ENCODE peak calls at places on chromosomes 4 and X, in nine cellular contexts. J is GM23248; Z is CD8-positive, alpha-beta T cell; L is brain microvascular endothelial cell; U is psoas muscle; V is stomach; K is heart left ventricle; I is Karpas-422; B is IMR-90. P is an unnamed sample. For H3K36me3, the result is how much of the 10 kb centered on the place peaks cover.

GRCh38 chr4:1053080-1053661 is 41.7 kb downstream of the FGFRL1 start:
- DNase-seq in J (peak), L (no peak), U (no peak), V (peak), K (no peak), Z (no peak), B (peak), I (no peak), P (no peak)

GRCh38 chr4:93480452-93480851 is 348.1 kb upstream of the ATOH1 start:
- DNase-seq in B (no peak), K (no peak), V (no peak), I (no peak), U (no peak), Z (no peak), L (no peak), J (no peak), P (no peak)

GRCh38 chrX:67614006-67614405 is 70.2 kb downstream of the AR start:
- DNase-seq in I (no peak), L (peak), K (no peak), J (no peak), U (no peak), B (no peak), V (no peak), Z (no peak), P (no peak)

GRCh38 chr4:83516042-83516772 is 19.7 kb upstream of the GPAT3 start:
- DNase-seq in I (no peak), V (no peak), U (peak), L (peak), J (peak), Z (no peak), B (peak), K (no peak), P (no peak)

GRCh38 chrX:11267311-11267910 is 25.8 kb upstream of the AMELX start:
- DNase-seq in L (no peak), Z (no peak), I (no peak), J (peak), K (no peak), V (no peak), B (no peak), U (no peak), P (no peak)

GRCh38 chr4:68342139-68342538 is 7.8 kb downstream of the YTHDC1 start:
- DNase-seq in V (no peak), I (no peak), B (peak), K (no peak), J (peak), L (peak), U (no peak), Z (no peak), P (no peak)

GRCh38 chrX:118418811-118419251 is 72.9 kb downstream of the WDR44 start:
- DNase-seq in J (no peak), Z (no peak), I (no peak), V (no peak), L (no peak), K (no peak), B (no peak), U (no peak), P (no peak)

GRCh38 chr4:88792268-88792781 is 94.7 kb upstream of the NAP1L5 start:
- DNase-seq in Z (no peak), I (no peak), K (no peak), B (peak), U (no peak), J (peak), L (peak), V (no peak), P (no peak)

GRCh38 chrX:153625271-153626024 is 21.6 kb upstream of the DUSP9 start:
- DNase-seq in B (no peak), I (no peak), K (no peak), L (no peak), V (no peak), U (no peak), Z (no peak), J (no peak), P (no peak)

GRCh38 chrX:112818114-112819012 is 22.3 kb downstream of the AMOT start:
- DNase-seq in U (no peak), K (peak), L (no peak), B (no peak), I (no peak), Z (no peak), V (no peak), J (no peak), P (no peak)

GRCh38 chr4:47061435-47061834 is 30.1 kb downstream of the GABRB1 start:
- DNase-seq in K (no peak), I (no peak), V (no peak), L (peak), Z (no peak), B (peak), J (no peak), U (no peak), P (no peak)

GRCh38 chrX:33307954-33308353 is 96.6 kb upstream of the DMD start:
- DNase-seq in I (no peak), L (peak), U (no peak), V (no peak), J (no peak), K (no peak), Z (no peak), B (peak), P (no peak)

GRCh38 chrX:136495043-136495442 is 2.3 kb upstream of the HTATSF1 start:
- DNase-seq in I (peak), Z (no peak), V (no peak), B (no peak), J (no peak), L (no peak), U (no peak), K (no peak), P (no peak)

GRCh38 chrX:118228041-118228440 is 111.4 kb upstream of the KLHL13 start:
- DNase-seq in K (no peak), J (peak), V (no peak), L (peak), Z (no peak), U (no peak), I (no peak), B (peak), P (no peak)

GRCh38 chrX:151754042-151754419 is 19.5 kb downstream of the CNGA2 start:
- DNase-seq in J (peak), L (peak), B (peak), I (no peak), V (no peak), U (peak), K (no peak), Z (no peak), P (no peak)

GRCh38 chr4:70945046-70945445 is 42.9 kb downstream of the MOB1B start:
- DNase-seq in K (no peak), J (no peak), Z (no peak), U (no peak), I (peak), B (peak), V (no peak), L (no peak), P (peak)

GRCh38 chr4:118823471-118823870 is 12.5 kb downstream of the SEC24D start:
- DNase-seq in K (no peak), I (no peak), J (no peak), L (no peak), Z (no peak), B (no peak), U (no peak), V (peak), P (no peak)

DNA sequence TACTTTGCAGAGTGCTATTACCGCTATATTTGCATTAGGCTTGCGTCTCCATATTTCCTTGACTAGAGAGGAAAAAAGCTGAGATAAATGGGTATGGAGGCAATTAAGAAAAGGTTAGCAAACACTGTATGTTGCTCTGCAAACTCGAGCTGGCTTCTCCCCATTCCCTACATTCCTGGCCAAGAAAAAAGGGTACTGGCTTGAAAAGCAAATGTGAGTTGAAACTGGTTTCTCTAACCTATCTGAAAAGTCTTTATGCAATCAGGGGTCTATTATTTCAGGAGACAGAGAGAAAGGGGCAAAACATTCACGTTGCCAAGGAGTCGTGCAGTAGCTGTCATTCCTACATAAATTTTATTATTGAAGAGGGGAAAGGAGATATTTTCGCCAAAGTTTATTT is 2.1 kb downstream of the TMEM47 start:
- DNase-seq in I (no peak), J (peak), Z (no peak), V (no peak), K (no peak), B (no peak), U (no peak), L (no peak), P (no peak)
- H3K27ac ChIP-seq in I (no peak), J (peak), Z (no peak), V (no peak), K (peak), B (peak), U (peak), L (peak), P (no peak)

DNA sequence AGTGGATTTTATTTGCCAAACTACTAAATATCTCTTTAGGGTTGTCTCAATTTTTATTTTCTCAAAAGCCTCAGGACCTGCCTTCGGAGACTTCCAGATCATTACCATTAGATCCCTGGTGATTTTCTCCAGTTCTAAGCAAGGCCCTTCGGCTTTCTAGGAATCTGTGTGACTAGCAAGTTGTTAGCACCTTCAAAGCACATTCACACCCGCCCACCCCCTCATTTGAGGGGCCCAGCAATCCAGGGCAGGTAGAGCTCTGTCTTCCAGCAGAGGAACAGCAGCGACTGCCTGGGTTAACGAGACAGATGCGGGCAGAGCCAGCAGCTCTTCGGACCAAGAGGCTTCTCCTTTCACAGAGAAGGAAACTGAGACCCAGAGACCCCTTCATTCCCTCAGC is 2.0 kb downstream of the WDR1 start:
- DNase-seq in Z (no peak), I (no peak), J (no peak), L (no peak), K (no peak), B (no peak), V (no peak), U (no peak), P (no peak)
- H3K36me3 ChIP-seq in Z (half or more), I (under half), J (under half), L (half or more), K (half or more), B (half or more), V (half or more), U (under half), P (half or more)

GRCh38 chr4:176883108-176883550 is 90.4 kb upstream of the VEGFC start:
- DNase-seq in V (no peak), L (peak), Z (no peak), I (no peak), K (no peak), B (peak), J (peak), U (no peak), P (no peak)
- H3K27ac ChIP-seq in V (no peak), L (peak), Z (no peak), I (no peak), K (no peak), B (peak), J (peak), U (no peak), P (no peak)

GRCh38 chr4:153520227-153520626 is 54.1 kb downstream of the TMEM131L start:
- DNase-seq in K (no peak), V (no peak), J (no peak), L (no peak), Z (no peak), B (no peak), I (no peak), U (no peak), P (no peak)

GRCh38 chr4:153522800-153523089 is 56.6 kb downstream of the TMEM131L start:
- DNase-seq in L (no peak), J (no peak), U (no peak), Z (peak), I (no peak), K (no peak), V (no peak), B (no peak), P (peak)

GRCh38 chr4:153520871-153521329 is 54.7 kb downstream of the TMEM131L start:
- DNase-seq in V (no peak), Z (no peak), B (no peak), J (no peak), L (no peak), U (no peak), I (no peak), K (no peak), P (no peak)

GRCh38 chr4:153521995-153522799 is 56.0 kb downstream of the TMEM131L start:
- DNase-seq in L (no peak), K (no peak), V (no peak), B (no peak), Z (peak), J (no peak), U (no peak), I (no peak), P (peak)

DNA sequence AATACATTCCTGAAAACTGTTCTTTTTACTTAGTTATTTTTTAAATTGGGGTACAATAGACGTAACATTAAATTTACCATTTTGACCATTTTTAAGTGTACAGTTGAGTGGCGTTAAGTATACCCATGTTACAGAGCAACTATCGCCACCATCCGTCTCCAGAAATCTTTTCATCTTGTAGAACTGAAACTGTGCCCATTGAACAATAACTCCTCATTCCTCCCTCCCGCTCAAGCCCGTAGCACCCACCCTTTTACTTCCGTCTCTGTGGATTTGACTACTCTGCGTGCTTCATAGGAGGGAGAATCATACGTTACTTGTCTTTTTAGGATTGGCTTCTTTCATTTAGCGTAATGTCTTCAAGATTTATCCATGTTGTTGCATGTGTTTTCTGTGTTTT is 55.3 kb downstream of the TMEM131L start:
- DNase-seq in B (no peak), V (no peak), Z (no peak), L (no peak), K (no peak), U (no peak), I (peak), J (no peak), P (peak)
- H3K36me3 ChIP-seq in B (under half), V (under half), Z (under half), L (under half), K (under half), U (under half), I (under half), J (under half), P (half or more)

DNA sequence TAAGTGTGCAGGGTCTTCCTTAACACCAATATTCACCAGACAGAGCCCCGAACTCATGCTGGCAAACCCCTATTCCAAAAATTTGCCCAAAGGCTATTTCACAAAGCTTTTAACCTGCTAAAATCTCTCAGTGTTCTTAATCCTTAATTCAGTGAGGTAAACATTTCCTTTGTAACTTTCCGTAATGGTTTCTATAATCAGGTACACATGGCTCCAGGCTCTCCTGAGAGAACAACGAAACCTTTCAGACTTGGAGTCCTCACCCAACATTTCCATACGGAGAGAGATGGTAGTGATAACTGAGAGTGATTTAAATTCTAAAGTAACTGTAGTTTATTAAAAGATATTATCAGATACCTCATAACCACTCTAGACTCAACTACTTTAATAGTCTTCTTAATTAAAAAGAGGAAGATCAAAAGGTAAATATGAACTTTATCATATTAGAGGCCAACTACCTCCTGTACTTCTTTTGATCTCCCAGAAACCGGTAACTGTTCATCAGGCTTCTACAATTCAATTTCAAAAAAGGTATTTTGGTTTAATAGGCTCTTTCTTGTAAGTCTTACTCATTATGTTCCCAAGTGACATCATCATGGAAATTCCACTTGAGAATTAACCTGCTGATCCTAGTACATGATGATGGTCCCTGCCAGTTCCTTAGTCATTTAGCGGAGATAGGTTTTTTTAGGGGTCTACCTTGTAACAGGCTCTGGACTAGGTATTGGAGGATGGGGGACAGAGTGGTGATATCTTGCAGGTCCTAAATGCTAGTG is 91.4 kb upstream of the UCP1 start:
- DNase-seq in J (no peak), Z (no peak), V (no peak), K (no peak), B (peak), L (no peak), U (no peak), I (no peak), P (no peak)
- H3K27ac ChIP-seq in J (no peak), Z (no peak), V (no peak), K (no peak), B (no peak), L (no peak), U (no peak), I (no peak), P (no peak)

DNA sequence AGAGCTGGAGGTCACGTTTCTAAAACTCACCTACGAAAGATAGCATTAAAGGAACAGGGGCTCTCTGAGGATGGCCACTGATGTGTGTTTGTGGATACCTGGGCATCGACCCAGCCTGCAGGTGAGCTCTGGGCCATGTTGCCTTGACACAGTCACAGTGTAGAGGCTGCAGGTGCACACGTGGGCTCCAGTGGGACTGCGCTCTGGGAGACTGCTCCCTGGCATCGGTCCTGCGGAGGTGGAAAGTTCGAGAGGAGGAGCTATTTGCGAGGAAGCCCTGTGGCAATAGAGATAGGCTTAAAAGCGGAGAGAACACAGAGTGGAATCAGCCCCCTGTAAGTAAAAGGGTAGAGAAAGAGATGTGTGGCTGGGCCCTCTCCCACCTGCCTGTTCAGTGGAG is 12.3 kb upstream of the TADA2B start:
- DNase-seq in V (no peak), B (no peak), L (no peak), Z (no peak), J (no peak), U (no peak), I (no peak), K (no peak), P (no peak)
- H3K36me3 ChIP-seq in V (half or more), B (half or more), L (under half), Z (under half), J (under half), U (under half), I (under half), K (half or more), P (under half)

GRCh38 chrX:16828126-16828908 is 41.8 kb downstream of the RBBP7 start:
- DNase-seq in J (peak), I (no peak), K (no peak), L (peak), B (peak), U (no peak), V (no peak), Z (no peak), P (no peak)

GRCh38 chrX:16827225-16827624 is 41.0 kb downstream of the TXLNG start:
- DNase-seq in I (no peak), U (no peak), V (no peak), Z (no peak), K (no peak), B (peak), L (no peak), J (peak), P (no peak)

GRCh38 chrX:16825306-16826035 is 39.2 kb downstream of the TXLNG start:
- DNase-seq in L (no peak), U (no peak), V (no peak), I (no peak), B (peak), K (no peak), J (peak), Z (no peak), P (no peak)

GRCh38 chrX:16822723-16823122 is 36.5 kb downstream of the TXLNG start:
- DNase-seq in U (no peak), Z (no peak), L (peak), B (peak), V (no peak), J (peak), K (no peak), I (no peak), P (no peak)

DNA sequence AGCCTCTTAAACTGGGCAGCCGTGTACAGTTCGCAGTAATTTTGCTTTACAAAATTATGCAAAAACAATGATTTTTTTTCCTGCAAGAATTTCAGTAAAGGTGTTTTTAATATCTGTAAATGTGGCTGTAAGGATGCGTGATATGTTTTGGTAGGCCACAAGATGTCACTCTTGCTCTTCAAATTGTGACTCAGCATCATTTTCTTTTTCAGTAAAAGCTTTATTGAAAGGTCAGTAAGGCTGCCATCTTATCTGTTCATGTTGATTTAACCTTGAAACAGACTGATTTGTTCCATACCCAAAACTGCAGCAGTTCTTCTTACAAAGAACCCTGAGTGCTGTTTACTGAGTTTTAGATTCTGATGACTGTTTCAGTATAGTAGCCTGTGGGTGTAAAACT is 39.9 kb downstream of the TXLNG start:
- DNase-seq in L (no peak), I (peak), K (no peak), J (peak), U (no peak), Z (no peak), V (no peak), B (peak), P (peak)
- H3K27ac ChIP-seq in L (peak), I (no peak), K (no peak), J (peak), U (no peak), Z (no peak), V (no peak), B (no peak), P (peak)

DNA sequence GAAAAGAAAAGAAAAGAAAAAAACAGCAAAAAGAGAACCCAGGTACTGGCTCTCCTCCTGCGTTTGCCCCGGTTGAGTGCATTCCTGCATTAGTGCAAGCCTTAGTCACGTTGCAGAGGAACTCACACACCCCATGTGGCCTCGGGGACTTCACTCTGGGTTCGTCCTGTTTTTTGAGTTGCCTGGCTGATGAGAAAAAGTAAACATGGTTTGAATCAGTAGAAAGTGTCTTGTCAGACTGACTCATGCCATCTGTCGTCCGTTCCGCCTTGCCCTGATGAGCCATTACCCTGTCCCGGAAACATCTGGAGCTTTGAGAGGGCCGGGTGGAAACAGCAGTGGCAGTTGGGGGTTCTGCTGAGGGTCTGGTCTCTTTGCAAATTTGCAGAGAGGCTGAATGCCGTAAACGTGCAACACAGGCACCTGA is 16.3 kb downstream of the CD99 start:
- DNase-seq in Z (peak), U (peak), B (peak), I (peak), K (peak), L (peak), J (peak), V (peak), P (peak)
- H3K36me3 ChIP-seq in Z (under half), U (under half), B (under half), I (under half), K (under half), L (under half), J (under half), V (under half), P (under half)

GRCh38 chrX:71534773-71535544 is 2.1 kb downstream of the OGT start:
- DNase-seq in V (no peak), U (no peak), L (no peak), I (no peak), B (no peak), J (peak), K (no peak), Z (no peak), P (no peak)
- H3K27ac ChIP-seq in V (no peak), U (peak), L (no peak), I (no peak), B (no peak), J (peak), K (no peak), Z (peak), P (peak)

GRCh38 chrX:24175276-24175675 is 25.7 kb downstream of the ZFX start:
- DNase-seq in B (no peak), V (no peak), J (no peak), L (no peak), I (no peak), Z (no peak), U (no peak), K (no peak), P (no peak)
- H3K36me3 ChIP-seq in B (under half), V (half or more), J (under half), L (under half), I (under half), Z (under half), U (under half), K (half or more), P (half or more)